ENCODE peak calls at places on chromosomes 5 and 9, in five cellular contexts. T is DND-41; K is kidney epithelial cell; F is CD8-positive, alpha-beta T cell; D is IMR-90. G is an unnamed sample. For H3K36me3, the result is how much of the 10 kb centered on the place peaks cover.

GRCh38 chr5:138498381-138498780 is 33.1 kb downstream of the EGR1 start:
- DNase-seq in T (no peak), K (no peak), F (no peak), D (peak), G (no peak)

GRCh38 chr5:14790220-14790619 is 81.4 kb downstream of the ANKH start:
- DNase-seq in T (no peak), K (no peak), F (no peak), D (peak), G (no peak)

GRCh38 chr5:67648201-67648671 is 451.6 kb upstream of the CD180 start:
- DNase-seq in T (no peak), K (no peak), F (no peak), D (no peak), G (no peak)

GRCh38 chr5:93421987-93422391 is 159.0 kb downstream of the NR2F1-AS1 start:
- DNase-seq in T (no peak), K (no peak), F (no peak), D (no peak), G (no peak)

GRCh38 chr9:126327016-126327749 is 554 bp downstream of the MVB12B start:
- DNase-seq in T (peak), K (no peak), F (no peak), D (no peak), G (no peak)

GRCh38 chr5:110323832-110324231 is 402.6 kb downstream of the TMEM232 start:
- DNase-seq in T (no peak), K (no peak), F (no peak), D (no peak), G (no peak)

GRCh38 chr5:29077451-29077850 is 2039.1 kb upstream of the CDH9 start:
- DNase-seq in T (no peak), K (no peak), F (no peak), D (no peak), G (peak)

GRCh38 chr9:85744481-85744880 is 2.7 kb upstream of the AGTPBP1 start:
- DNase-seq in T (no peak), K (no peak), F (no peak), D (no peak), G (no peak)

GRCh38 chr5:57889558-57889957 is 406.9 kb upstream of the ACTBL2 start:
- DNase-seq in T (no peak), K (peak), F (no peak), D (peak), G (peak)

GRCh38 chr9:77897292-77897691 is 134.3 kb downstream of the GNAQ start:
- DNase-seq in T (no peak), K (no peak), F (no peak), D (peak), G (no peak)

GRCh38 chr5:41770799-41771198 is 99.4 kb downstream of the OXCT1 start:
- DNase-seq in T (no peak), K (no peak), F (no peak), D (no peak), G (no peak)

GRCh38 chr5:22889714-22890113 is 36.6 kb upstream of the CDH12 start:
- DNase-seq in T (no peak), K (no peak), F (no peak), D (no peak), G (no peak)

GRCh38 chr9:18137815-18138214 is 336.1 kb upstream of the ADAMTSL1 start:
- DNase-seq in T (no peak), K (no peak), F (no peak), D (no peak), G (no peak)

GRCh38 chr5:135309391-135310327 is 89.4 kb downstream of the MACROH2A1 start:
- DNase-seq in T (peak), K (no peak), F (no peak), D (no peak), G (peak)

GRCh38 chr9:35618854-35619799 is 914 bp upstream of the CD72 start:
- DNase-seq in T (peak), K (no peak), F (peak), D (peak), G (no peak)

GRCh38 chr5:164206196-164206595 is 700.8 kb downstream of the MAT2B start:
- DNase-seq in T (no peak), K (no peak), F (no peak), D (no peak), G (no peak)

GRCh38 chr5:75550597-75550996 is 38.9 kb downstream of the POLK start:
- DNase-seq in T (no peak), K (no peak), F (no peak), D (no peak), G (no peak)

GRCh38 chr9:20290287-20290686 is 332.0 kb downstream of the MLLT3 start:
- DNase-seq in T (no peak), K (no peak), F (no peak), D (no peak), G (no peak)

GRCh38 chr5:19865336-19866087 is 122.5 kb downstream of the CDH18 start:
- DNase-seq in T (no peak), K (no peak), F (no peak), D (no peak), G (no peak)

GRCh38 chr5:171616002-171616780 is 169.4 kb upstream of the SMIM23 start:
- DNase-seq in T (no peak), K (no peak), F (no peak), D (no peak), G (no peak)

GRCh38 chr9:1217076-1217475 is 166.9 kb downstream of the DMRT2 start:
- DNase-seq in T (no peak), K (no peak), F (no peak), D (no peak), G (peak)

GRCh38 chr9:21110708-21111576 is 30.7 kb downstream of the IFNW1 start:
- DNase-seq in T (peak), K (peak), F (no peak), D (peak), G (peak)

GRCh38 chr5:38755171-38755570 is 90.6 kb upstream of the OSMR start:
- DNase-seq in T (no peak), K (no peak), F (no peak), D (peak), G (peak)

GRCh38 chr5:136132087-136132486 is 558 bp upstream of the SMAD5 start:
- DNase-seq in T (no peak), K (no peak), F (no peak), D (no peak), G (no peak)

GRCh38 chr9:122179690-122180074 is 20.0 kb downstream of the MORN5 start:
- DNase-seq in T (no peak), K (no peak), F (no peak), D (peak), G (peak)

GRCh38 chr9:3528466-3528865 is 2.7 kb upstream of the RFX3 start:
- DNase-seq in T (peak), K (no peak), F (peak), D (no peak), G (no peak)

GRCh38 chr5:82440041-82440440 is 161.9 kb upstream of the RPS23 start:
- DNase-seq in T (no peak), K (no peak), F (no peak), D (peak), G (no peak)

GRCh38 chr5:103454774-103455173 is 107.8 kb downstream of the NUDT12 start:
- DNase-seq in T (no peak), K (no peak), F (no peak), D (peak), G (no peak)

GRCh38 chr5:143147918-143148317 is 255.6 kb downstream of the NR3C1 start:
- DNase-seq in T (no peak), K (no peak), F (no peak), D (peak), G (no peak)

GRCh38 chr9:91678807-91679206 is 255.2 kb upstream of the NFIL3 start:
- DNase-seq in T (no peak), K (no peak), F (no peak), D (no peak), G (no peak)

GRCh38 chr9:91677822-91678221 is 254.2 kb upstream of the NFIL3 start:
- DNase-seq in T (no peak), K (no peak), F (no peak), D (no peak), G (no peak)

GRCh38 chr9:91680129-91680528 is 256.5 kb upstream of the NFIL3 start:
- DNase-seq in T (no peak), K (no peak), F (no peak), D (peak), G (no peak)

GRCh38 chr9:91677354-91677753 is 253.7 kb upstream of the NFIL3 start:
- DNase-seq in T (no peak), K (no peak), F (no peak), D (no peak), G (no peak)

DNA sequence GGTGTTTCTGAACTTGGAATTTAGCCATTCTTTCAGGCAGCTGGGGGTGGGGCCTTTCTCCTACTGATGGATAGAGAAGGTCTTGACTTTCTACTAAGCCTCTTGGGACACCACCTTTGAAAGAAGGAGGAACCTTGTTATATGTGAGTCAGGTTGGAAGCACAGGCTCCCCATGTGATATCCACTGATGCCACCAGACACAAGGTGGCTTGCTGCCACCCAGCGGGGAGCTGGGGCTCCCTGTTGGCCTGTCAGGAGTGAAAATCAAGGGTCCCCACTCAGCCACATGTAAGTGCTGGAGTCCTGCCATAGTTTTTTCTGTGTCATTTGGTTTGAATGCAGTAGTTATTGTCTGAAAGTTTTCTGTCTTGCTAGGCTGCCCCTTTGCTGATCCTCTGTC is 252.4 kb upstream of the NFIL3 start:
- DNase-seq in T (no peak), K (no peak), F (no peak), D (no peak), G (no peak)
- TF ChIP-seq CTCF in T (no peak), K (no peak), F (no peak), D (peak), G (peak)

GRCh38 chr5:132413567-132413966 is 44.1 kb downstream of the SLC22A5 start:
- DNase-seq in T (no peak), K (no peak), F (no peak), D (no peak), G (no peak)
- H3K4me3 ChIP-seq in T (peak), K (no peak), F (peak), D (no peak), G (no peak)

DNA sequence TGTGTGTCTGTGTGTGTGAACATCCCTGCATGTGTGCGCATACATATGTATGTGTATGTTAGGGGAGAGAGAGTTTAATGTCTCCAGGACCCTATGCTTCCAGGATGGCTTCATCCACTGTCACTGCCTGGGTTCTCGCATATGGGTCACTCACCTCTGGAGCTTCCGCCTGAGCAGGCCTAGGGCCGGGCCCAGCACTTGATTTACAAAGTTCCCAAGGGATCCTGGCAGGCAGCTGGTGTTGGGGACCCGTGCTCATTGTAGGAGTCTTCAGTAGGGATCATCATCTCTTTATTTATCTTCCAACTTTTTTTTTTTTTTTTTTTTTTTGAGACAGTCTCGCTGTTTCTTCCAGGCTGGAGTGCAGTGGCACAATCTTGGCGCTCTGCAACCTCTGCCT is 13.0 kb downstream of the TBC1D13 start:
- DNase-seq in T (no peak), K (no peak), F (no peak), D (no peak), G (no peak)
- H3K36me3 ChIP-seq in T (half or more), K (under half), F (under half), D (under half), G (under half)

DNA sequence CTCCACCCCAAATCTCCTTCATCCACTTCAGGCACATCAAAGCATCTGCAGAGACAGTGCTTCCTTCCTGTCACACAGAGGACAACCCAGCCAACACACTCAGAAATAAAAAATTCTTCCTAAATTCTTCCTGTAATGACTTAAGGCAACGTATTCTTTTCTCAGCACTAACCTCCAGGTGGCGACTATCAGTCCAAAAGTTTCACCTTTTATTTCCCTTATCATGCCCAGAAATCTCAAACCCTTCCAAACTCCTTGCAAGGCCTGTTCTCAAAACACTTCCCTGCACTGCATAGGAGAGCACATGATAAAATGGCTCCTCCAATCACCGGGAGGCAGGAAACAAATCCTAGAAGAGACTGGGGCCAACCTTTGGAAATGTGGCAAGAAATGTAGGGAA is 35.1 kb downstream of the SLIT3 start:
- DNase-seq in T (no peak), K (no peak), F (no peak), D (peak), G (peak)
- TF ChIP-seq CTCF in T (peak), K (peak), F (no peak), D (peak), G (peak)

DNA sequence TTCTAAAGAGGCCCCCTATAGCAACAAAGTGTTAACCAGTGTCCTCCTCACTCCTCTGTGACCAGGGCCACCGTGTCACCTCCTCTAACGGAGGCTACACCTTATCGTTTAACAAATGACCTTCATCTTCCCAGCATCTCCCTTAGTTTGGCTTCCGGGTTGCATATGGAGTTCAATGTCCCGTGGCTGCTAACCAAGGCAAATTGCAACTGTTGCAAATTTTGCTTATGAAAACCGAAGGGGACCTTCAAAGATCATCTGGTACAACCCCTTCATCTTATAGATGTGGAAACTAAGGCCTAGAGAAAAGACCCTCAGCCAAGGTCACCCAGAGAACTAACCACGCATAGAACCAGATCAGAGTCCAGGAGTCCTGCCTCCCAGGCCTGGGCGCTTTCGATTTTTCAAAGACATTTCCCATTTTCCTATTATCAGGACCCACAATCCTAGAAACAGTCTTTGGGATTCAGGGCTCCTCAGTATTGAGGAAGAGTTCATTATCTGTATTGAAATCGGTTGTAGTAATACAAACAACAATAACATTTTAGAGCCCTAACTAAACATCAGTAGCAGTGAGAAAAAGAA is 1.4 kb downstream of the PRELID2 start:
- DNase-seq in T (no peak), K (no peak), F (no peak), D (no peak), G (no peak)
- H3K4me3 ChIP-seq in T (no peak), K (no peak), F (no peak), D (no peak), G (no peak)

DNA sequence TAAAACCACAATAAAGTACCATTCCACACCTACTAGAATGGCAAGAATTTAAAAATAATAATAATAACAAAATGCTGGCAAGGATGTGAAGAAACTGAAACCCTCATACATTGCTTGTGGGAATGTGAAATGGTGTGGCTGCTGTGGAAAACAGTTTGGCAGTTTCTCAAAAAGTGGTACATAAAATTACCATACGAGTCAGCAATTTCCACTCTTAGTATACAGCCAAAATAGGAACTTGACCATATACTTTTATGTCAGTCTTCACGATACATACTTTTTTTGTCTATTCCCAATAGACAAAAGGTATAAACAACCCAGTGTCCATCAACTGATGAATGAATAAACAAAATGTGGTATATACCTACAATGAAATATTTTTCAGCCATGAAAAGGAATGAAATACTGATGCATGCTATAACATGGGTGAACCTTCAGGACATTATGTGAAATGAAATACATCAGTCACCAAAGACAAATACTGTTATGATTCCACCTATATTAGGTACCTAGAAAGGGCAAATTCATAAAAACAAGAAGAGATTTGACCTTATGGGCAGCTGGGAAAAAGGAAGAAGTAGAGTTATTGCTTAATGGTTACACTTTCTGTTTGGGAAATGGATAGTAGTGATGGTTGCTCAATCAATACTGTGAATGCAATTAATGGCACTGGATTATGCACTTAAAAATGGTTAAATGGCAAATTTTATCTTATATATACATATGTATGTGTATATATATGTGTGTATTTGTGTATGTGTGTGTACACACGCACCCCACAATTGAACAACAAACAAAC is 15.4 kb downstream of the FKBP15 start:
- DNase-seq in T (no peak), K (no peak), F (no peak), D (no peak), G (no peak)
- H3K36me3 ChIP-seq in T (under half), K (under half), F (under half), D (under half), G (under half)

DNA sequence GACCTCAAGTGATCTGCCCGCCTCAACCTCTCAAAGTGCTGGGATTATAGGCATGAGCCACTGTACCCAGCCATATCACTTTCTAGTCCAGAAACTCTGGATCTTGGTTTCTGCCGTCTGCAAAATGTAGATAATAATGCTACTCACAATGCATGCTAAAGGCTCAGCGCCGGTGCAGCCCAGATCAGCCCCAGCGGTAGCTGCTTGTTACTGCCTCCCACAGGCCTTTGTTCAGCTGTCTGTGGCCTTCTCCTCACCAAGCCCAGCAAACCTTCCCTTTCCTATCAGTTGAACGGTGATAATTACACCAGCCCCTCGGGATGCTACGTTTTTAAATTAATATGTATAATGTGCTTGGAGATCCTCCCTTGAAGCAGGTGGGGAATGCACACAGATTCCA is 26.2 kb upstream of the MSX2 start:
- DNase-seq in T (no peak), K (no peak), F (no peak), D (no peak), G (no peak)
- TF ChIP-seq CTCF in T (no peak), K (no peak), F (no peak), D (no peak), G (no peak)

GRCh38 chr5:252546-252945 is 18.9 kb upstream of the PDCD6 start:
- DNase-seq in T (no peak), K (no peak), F (no peak), D (no peak), G (peak)

DNA sequence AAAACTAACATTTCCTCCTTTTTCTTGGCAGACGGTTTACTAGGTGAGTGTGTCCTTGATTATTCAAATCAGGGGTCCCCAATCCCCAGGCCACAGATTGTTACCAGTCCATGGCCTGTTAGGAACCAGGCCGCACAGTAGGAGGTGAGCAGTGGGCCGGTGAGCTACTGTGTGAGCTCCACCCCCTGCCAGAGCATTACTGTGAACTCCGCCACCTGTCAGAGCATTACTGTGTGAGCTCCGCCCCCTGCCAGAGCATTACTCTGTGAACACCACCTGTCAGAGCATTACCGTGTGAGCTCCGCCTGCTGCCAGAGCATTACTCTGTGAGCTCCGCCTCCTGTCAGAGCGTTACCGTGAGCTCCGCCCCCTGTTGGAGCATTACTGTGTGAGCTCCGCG is 14.3 kb upstream of the PDCD6 start:
- DNase-seq in T (no peak), K (no peak), F (no peak), D (no peak), G (no peak)
- H3K4me3 ChIP-seq in T (no peak), K (no peak), F (no peak), D (no peak), G (no peak)

G was measured in bronchial epithelial cell.